ENCODE peak calls at places on chromosomes 5 and 9, in four cellular contexts. N is B cell, F is omental fat pad, D is brain microvascular endothelial cell. X is an unnamed sample.

GRCh38 chr9:131980267-131980916 is 99.3 kb downstream of the MED27 start:
- DNase-seq in N (no peak), D (no peak), F (no peak), X (no peak)

GRCh38 chr5:32642276-32643002 is 57.1 kb downstream of the SUB1 start:
- DNase-seq in F (no peak), D (peak), N (no peak), X (no peak)

GRCh38 chr5:113612060-113612496 is 98.6 kb downstream of the YTHDC2 start:
- DNase-seq in N (no peak), D (no peak), F (no peak), X (no peak)

GRCh38 chr5:150320048-150320555 is 17.4 kb upstream of the ARSI start:
- DNase-seq in D (peak), N (no peak), F (peak), X (no peak)

GRCh38 chr5:39494534-39494933 is 69.8 kb upstream of the DAB2 start:
- DNase-seq in D (no peak), F (no peak), N (no peak), X (no peak)

GRCh38 chr9:94096819-94097577 is 12.7 kb downstream of the PTPDC1 start:
- DNase-seq in D (no peak), N (no peak), F (no peak), X (no peak)

GRCh38 chr9:131366745-131367401 is 27.0 kb upstream of the PRRC2B start:
- DNase-seq in F (no peak), N (no peak), D (peak), X (no peak)

GRCh38 chr9:128396970-128397613 is 23.6 kb upstream of the CERCAM start:
- DNase-seq in D (no peak), F (no peak), N (no peak), X (no peak)

GRCh38 chr9:78210841-78211301 is 25.0 kb upstream of the CEP78 start:
- DNase-seq in F (no peak), D (no peak), N (peak), X (no peak)

GRCh38 chr5:170135796-170136490 is 30.2 kb downstream of the FOXI1 start:
- DNase-seq in F (no peak), N (no peak), D (no peak), X (no peak)

GRCh38 chr5:127844631-127845030 is 141.4 kb downstream of the CCDC192 start:
- DNase-seq in N (no peak), F (no peak), D (no peak), X (no peak)

GRCh38 chr5:176817864-176818377 is 7.6 kb downstream of the UNC5A start:
- DNase-seq in D (no peak), F (no peak), N (no peak), X (no peak)

GRCh38 chr5:66744040-66744439 is 147.8 kb downstream of the MAST4 start:
- DNase-seq in D (peak), N (no peak), F (no peak), X (no peak)

GRCh38 chr5:53262348-53262970 is 152.9 kb upstream of the MOCS2 start:
- DNase-seq in D (peak), N (no peak), F (no peak), X (no peak)

GRCh38 chr9:100317706-100318105 is 35.0 kb downstream of the TEX10 start:
- DNase-seq in N (no peak), F (no peak), D (peak), X (no peak)

GRCh38 chr5:60993425-60993824 is 48.4 kb downstream of the NDUFAF2 start:
- DNase-seq in N (no peak), D (no peak), F (no peak), X (no peak)

GRCh38 chr9:122180633-122181032 is 20.9 kb downstream of the MORN5 start:
- DNase-seq in D (peak), F (no peak), N (no peak), X (no peak)

DNA sequence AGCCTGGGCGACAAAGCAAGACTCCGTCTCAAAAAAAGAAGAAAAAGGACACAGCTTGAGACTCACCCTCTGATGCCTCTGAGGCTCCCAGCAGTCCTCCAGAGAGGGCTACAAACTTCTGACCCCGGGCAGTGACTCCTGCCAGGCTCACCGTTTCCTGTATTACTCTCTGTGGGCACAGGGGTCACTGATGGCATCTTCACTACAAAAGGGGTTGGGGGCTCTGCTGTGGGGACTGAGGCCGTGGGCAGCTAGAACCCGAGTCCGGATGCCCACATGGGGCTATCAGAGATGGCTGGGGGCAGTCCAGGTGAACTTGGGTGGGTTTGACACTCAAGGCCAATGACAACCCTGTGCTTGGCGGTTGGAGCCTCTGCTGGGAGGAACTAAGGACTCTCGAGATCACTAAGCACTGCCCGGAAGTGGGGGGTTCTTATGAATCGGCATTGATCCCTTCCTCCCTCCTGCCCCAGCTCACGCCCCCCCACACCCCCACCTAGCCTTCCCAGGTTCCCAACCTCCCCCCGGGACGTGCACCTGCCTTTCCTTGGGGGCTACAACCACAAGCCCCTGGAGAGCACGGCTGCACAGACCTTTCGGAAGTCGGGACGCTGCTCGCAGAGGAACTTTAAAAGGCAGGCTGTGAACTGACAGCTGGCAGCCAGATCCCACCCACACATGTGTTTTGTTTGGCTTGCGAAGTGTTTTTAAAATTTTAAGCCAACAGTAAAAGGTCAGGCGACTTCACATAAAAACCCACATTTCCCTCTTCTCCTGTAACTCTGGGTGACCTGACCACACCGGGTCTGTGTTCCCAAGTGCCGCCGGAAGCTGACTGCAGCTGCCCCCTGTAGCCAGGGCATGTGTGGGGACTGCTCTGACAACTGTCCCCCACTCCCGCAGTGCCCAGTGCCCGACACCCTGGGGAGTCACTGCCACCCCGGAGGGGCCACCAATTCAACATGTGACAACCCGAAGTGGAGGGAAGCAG is 5.0 kb upstream of the RALGDS start:
- DNase-seq in D (peak), N (peak), F (no peak), X (no peak)
- TF ChIP-seq CTCF in D (no peak), N (no peak), F (no peak), X (no peak)

GRCh38 chr5:74587895-74588294 is 52.6 kb downstream of the ENC1 start:
- DNase-seq in D (no peak), N (no peak), F (no peak), X (no peak)
- TF ChIP-seq CTCF in D (no peak), N (no peak), F (no peak), X (no peak)

GRCh38 chr5:122492675-122493074 is 180.6 kb downstream of the SNCAIP start:
- DNase-seq in N (no peak), D (peak), F (no peak), X (no peak)
- TF ChIP-seq CTCF in N (no peak), D (peak), F (no peak), X (no peak)

GRCh38 chr5:27242258-27242626 is 203.9 kb upstream of the CDH9 start:
- DNase-seq in D (no peak), N (no peak), F (no peak), X (no peak)
- TF ChIP-seq CTCF in D (no peak), N (no peak), F (no peak), X (no peak)

X was measured in mesothelial cell of epicardium.